ENCODE peak calls at places on chromosomes 6 and 20, in ten cellular contexts. E is IMR-90; W is endodermal cell; J is heart left ventricle; F is CD4-positive, alpha-beta memory T cell; R is stomach; T is mucosa of descending colon; O is upper lobe of right lung; I is sigmoid colon; M is mesendoderm. B is an unnamed sample. For H3K4me1 and H3K36me3, the result is how much of the 10 kb centered on the place peaks cover.

GRCh38 chr20:21808863-21809664 is 103.6 kb downstream of the PAX1 start:
- DNase-seq in E (no peak), W (peak), J (peak), F (no peak), R (peak), T (peak), O (peak), I (no peak), M (peak), B (peak)

GRCh38 chr20:56974499-56975250 is 291.8 kb downstream of the BMP7 start:
- DNase-seq in E (peak), W (peak), J (no peak), F (no peak), R (peak), T (peak), O (no peak), I (no peak), M (peak), B (peak)

GRCh38 chr6:35044771-35045275 is 96.3 kb downstream of the TCP11 start:
- DNase-seq in E (no peak), W (peak), J (no peak), F (no peak), R (no peak), T (peak), O (no peak), I (peak), M (no peak), B (no peak)

GRCh38 chr6:45587229-45588060 is 209.7 kb upstream of the SUPT3H start:
- DNase-seq in E (no peak), W (no peak), J (no peak), F (no peak), R (no peak), T (no peak), O (no peak), I (no peak), M (no peak), B (no peak)

GRCh38 chr6:42407379-42407778 is 44.3 kb downstream of the TRERF1 start:
- DNase-seq in E (peak), W (no peak), J (no peak), F (no peak), R (no peak), T (no peak), O (no peak), I (no peak), M (peak), B (no peak)

GRCh38 chr20:25245461-25245860 is 2.4 kb upstream of the PYGB start:
- DNase-seq in E (no peak), W (peak), J (no peak), F (no peak), R (no peak), T (no peak), O (no peak), I (no peak), M (no peak), B (no peak)

GRCh38 chr20:40464731-40465208 is 224.3 kb downstream of the MAFB start:
- DNase-seq in E (no peak), W (no peak), J (no peak), F (no peak), R (no peak), T (no peak), O (no peak), I (no peak), M (no peak), B (no peak)

GRCh38 chr6:156731436-156731835 is 45.7 kb upstream of the ARID1B start:
- DNase-seq in E (peak), W (no peak), J (no peak), F (no peak), R (no peak), T (no peak), O (no peak), I (no peak), M (no peak), B (no peak)

GRCh38 chr6:170176621-170177382 is 114.1 kb downstream of the DLL1 start:
- DNase-seq in E (no peak), W (no peak), J (peak), F (no peak), R (no peak), T (no peak), O (no peak), I (no peak), M (no peak), B (peak)

GRCh38 chr6:166058064-166058739 is 109.4 kb downstream of the TBXT start:
- DNase-seq in E (peak), W (no peak), J (no peak), F (no peak), R (no peak), T (no peak), O (no peak), I (no peak), M (peak), B (no peak)

GRCh38 chr20:10508060-10508459 is 73.0 kb downstream of the SLX4IP start:
- DNase-seq in E (peak), W (no peak), J (no peak), F (no peak), R (no peak), T (no peak), O (no peak), I (peak), M (no peak), B (no peak)

GRCh38 chr20:25865715-25866656 is 169.3 kb upstream of the ZNF337 start:
- DNase-seq in E (peak), W (peak), J (peak), F (peak), R (peak), T (peak), O (peak), I (peak), M (peak), B (peak)

GRCh38 chr6:70834520-70834919 is 122.3 kb downstream of the B3GAT2 start:
- DNase-seq in E (peak), W (no peak), J (no peak), F (no peak), R (no peak), T (no peak), O (no peak), I (no peak), M (no peak), B (no peak)

GRCh38 chr6:52317841-52318581 is 33.5 kb upstream of the MCM3 start:
- DNase-seq in E (peak), W (no peak), J (no peak), F (no peak), R (no peak), T (no peak), O (no peak), I (no peak), M (peak), B (no peak)

GRCh38 chr6:82348130-82348529 is 15.5 kb upstream of the TPBG start:
- DNase-seq in E (no peak), W (peak), J (no peak), F (no peak), R (no peak), T (no peak), O (no peak), I (no peak), M (peak), B (no peak)

GRCh38 chr6:33696538-33697518 is 14.7 kb downstream of the UQCC2 start:
- DNase-seq in E (peak), W (peak), J (peak), F (peak), R (peak), T (no peak), O (no peak), I (no peak), M (no peak), B (no peak)

GRCh38 chr6:14598017-14598864 is 480.7 kb downstream of the CD83 start:
- DNase-seq in E (no peak), W (peak), J (no peak), F (no peak), R (no peak), T (no peak), O (no peak), I (no peak), M (no peak), B (no peak)

GRCh38 chr20:52590100-52590499 is 382.1 kb upstream of the TSHZ2 start:
- DNase-seq in E (no peak), W (no peak), J (no peak), F (no peak), R (no peak), T (no peak), O (no peak), I (no peak), M (no peak), B (no peak)

GRCh38 chr20:52586697-52587096 is 385.5 kb upstream of the TSHZ2 start:
- DNase-seq in E (no peak), W (no peak), J (no peak), F (no peak), R (no peak), T (no peak), O (no peak), I (no peak), M (no peak), B (no peak)

GRCh38 chr20:52585333-52585732 is 386.8 kb upstream of the TSHZ2 start:
- DNase-seq in E (no peak), W (no peak), J (no peak), F (no peak), R (no peak), T (no peak), O (no peak), I (no peak), M (no peak), B (no peak)
- H3K4me1 ChIP-seq in E (under half), W (under half), J (under half), F (under half), R (under half), T (under half), O (under half), I (under half), M (under half), B (under half)

DNA sequence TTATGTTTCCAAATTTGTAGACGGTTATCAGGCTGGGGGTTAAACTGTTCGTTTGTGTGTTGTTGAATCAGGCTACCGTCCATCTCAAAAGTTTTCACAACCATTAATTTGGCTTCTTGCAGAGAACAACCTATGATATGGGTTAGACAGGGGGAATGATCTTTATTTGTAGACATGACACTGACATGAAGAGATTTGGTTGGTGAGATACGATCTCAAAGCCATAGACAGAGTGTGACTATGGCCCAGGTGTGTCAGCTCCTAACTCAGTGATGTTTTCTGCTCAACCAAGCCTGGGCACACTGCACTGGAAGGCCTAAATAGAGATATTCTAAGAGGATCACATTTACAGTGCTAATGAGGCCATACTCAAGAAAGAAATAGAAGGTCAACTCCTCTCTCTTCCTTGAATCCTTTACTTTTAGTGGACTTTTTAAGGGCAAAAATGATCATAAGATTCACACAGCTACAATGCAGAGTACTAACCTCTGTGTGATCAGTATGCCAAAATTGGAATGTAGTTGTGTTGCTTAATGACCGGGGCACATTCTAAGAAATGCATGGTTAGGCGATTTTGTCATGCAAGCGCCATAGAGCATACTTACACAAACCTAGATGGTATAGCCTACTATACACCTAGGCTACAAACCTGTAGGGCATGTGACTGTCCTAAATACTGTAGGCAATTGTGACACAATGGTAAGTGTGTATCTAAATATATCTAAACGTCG is 17.6 kb upstream of the SNRNP48 start:
- DNase-seq in E (no peak), W (no peak), J (no peak), F (no peak), R (no peak), T (no peak), O (no peak), I (no peak), M (no peak), B (no peak)
- H3K36me3 ChIP-seq in E (under half), W (half or more), J (half or more), F (under half), R (half or more), T (under half), O (under half), I (under half), M (under half), B (half or more)

GRCh38 chr20:62649140-62649539 is 6.8 kb downstream of the SLCO4A1 start:
- DNase-seq in E (no peak), W (no peak), J (no peak), F (no peak), R (no peak), T (no peak), O (no peak), I (no peak), M (no peak), B (no peak)
- H3K4me1 ChIP-seq in E (under half), W (under half), J (under half), F (under half), R (half or more), T (half or more), O (under half), I (under half), M (under half), B (under half)

DNA sequence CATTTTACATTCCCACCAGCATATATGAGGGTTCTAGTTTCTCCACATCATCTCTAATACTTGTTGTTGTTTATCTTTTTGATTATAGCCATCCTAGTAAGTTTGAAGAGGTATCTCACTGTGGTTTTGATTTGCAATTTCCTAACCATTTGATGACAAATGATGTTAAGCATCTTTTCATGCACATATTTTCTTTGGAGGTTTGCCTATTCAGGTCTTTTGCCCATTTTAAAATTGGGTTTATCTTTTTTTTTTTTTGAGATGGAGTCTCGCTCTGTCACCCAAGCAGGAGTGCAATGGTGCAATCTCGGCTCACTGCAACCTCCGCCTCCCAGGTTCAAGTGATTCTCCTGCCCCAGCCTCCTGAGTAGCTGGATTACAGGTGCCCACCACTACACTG is 4.0 kb downstream of the RBCK1 start:
- DNase-seq in E (no peak), W (no peak), J (no peak), F (no peak), R (no peak), T (no peak), O (no peak), I (no peak), M (no peak), B (no peak)
- H3K36me3 ChIP-seq in E (under half), W (under half), J (half or more), F (under half), R (under half), T (under half), O (under half), I (under half), M (under half), B (under half)

GRCh38 chr20:46012926-46013825 is 4.5 kb downstream of the MMP9 start:
- DNase-seq in E (no peak), W (no peak), J (no peak), F (no peak), R (no peak), T (no peak), O (peak), I (no peak), M (no peak), B (no peak)
- H3K4me1 ChIP-seq in E (under half), W (under half), J (under half), F (half or more), R (under half), T (under half), O (under half), I (under half), M (under half), B (under half)

GRCh38 chr20:58897493-58897892 is 45.0 kb downstream of the GNAS start:
- DNase-seq in E (no peak), W (no peak), J (no peak), F (no peak), R (no peak), T (no peak), O (no peak), I (no peak), M (no peak), B (no peak)

GRCh38 chr20:58900292-58900931 is 47.9 kb downstream of the GNAS start:
- DNase-seq in E (no peak), W (no peak), J (no peak), F (no peak), R (no peak), T (no peak), O (no peak), I (no peak), M (peak), B (no peak)

GRCh38 chr20:58899518-58899917 is 47.0 kb downstream of the GNAS start:
- DNase-seq in E (no peak), W (no peak), J (no peak), F (no peak), R (no peak), T (no peak), O (no peak), I (no peak), M (no peak), B (no peak)

GRCh38 chr20:58896820-58897219 is 44.3 kb downstream of the GNAS start:
- DNase-seq in E (no peak), W (no peak), J (no peak), F (no peak), R (no peak), T (no peak), O (no peak), I (no peak), M (no peak), B (no peak)

DNA sequence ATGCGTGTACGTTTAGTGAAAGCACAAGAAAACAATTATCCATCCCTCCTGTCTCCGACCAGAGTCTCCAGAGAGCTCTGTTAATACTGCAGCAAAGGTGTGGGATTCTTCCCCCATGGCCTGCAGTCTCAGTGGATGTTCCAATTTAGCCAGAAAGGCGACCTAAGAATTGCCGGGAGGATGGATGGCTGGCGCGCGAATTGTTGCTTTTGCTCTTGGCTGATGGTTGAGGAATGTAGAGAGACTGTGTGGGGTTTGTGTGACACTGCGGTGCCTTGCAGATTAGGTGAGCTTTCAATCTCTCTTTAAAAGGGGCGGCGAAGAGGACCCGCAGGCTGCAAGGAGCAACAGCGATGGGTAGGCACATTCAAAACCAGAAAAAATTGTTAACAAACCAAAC is 46.1 kb downstream of the GNAS start:
- DNase-seq in E (no peak), W (no peak), J (no peak), F (no peak), R (no peak), T (no peak), O (no peak), I (no peak), M (no peak), B (no peak)
- H3K36me3 ChIP-seq in E (under half), W (half or more), J (under half), F (under half), R (half or more), T (under half), O (under half), I (under half), M (under half), B (under half)

GRCh38 chr6:31791324-31792089 is 4.0 kb downstream of the VARS1 start:
- DNase-seq in E (peak), W (peak), J (no peak), F (no peak), R (peak), T (peak), O (no peak), I (no peak), M (peak), B (no peak)
- H3K4me1 ChIP-seq in E (under half), W (under half), J (under half), F (under half), R (under half), T (under half), O (under half), I (under half), M (under half), B (under half)

B was measured in pancreas.